ENCODE peak calls at places on chromosomes 2 and 18, in eight cellular contexts. T is heart left ventricle, H is fibroblast of mammary gland, M is brain microvascular endothelial cell, J is small intestine, V is sigmoid colon, U is SK-N-MC, P is endodermal cell. G is an unnamed sample.

GRCh38 chr18:34595673-34596072 is 114.4 kb upstream of the DTNA start:
- DNase-seq in P (peak), U (no peak), H (peak), M (peak), T (no peak), J (peak), V (no peak), G (peak)

GRCh38 chr18:62979172-62979571 is 263.8 kb downstream of the PHLPP1 start:
- DNase-seq in J (no peak), T (peak), M (peak), H (peak), V (no peak), U (no peak), P (no peak), G (peak)

GRCh38 chr2:218406949-218407703 is 7.5 kb downstream of the CTDSP1 start:
- DNase-seq in U (no peak), H (peak), J (peak), M (peak), T (peak), P (peak), V (peak), G (peak)

GRCh38 chr18:12408247-12408869 is 629 bp downstream of the PRELID3A start:
- DNase-seq in M (no peak), H (peak), U (no peak), J (peak), P (no peak), V (no peak), T (no peak), G (peak)

GRCh38 chr18:23211146-23211545 is 75.9 kb downstream of the CABLES1 start:
- DNase-seq in J (peak), H (no peak), T (no peak), P (no peak), M (no peak), V (no peak), U (no peak), G (no peak)

GRCh38 chr2:224876522-224876921 is 160.4 kb upstream of the CCDC195 start:
- DNase-seq in V (no peak), J (no peak), T (no peak), H (no peak), P (no peak), M (no peak), U (no peak), G (no peak)

GRCh38 chr2:100260712-100261620 is 61.3 kb downstream of the LONRF2 start:
- DNase-seq in P (peak), V (peak), H (peak), T (peak), M (peak), J (peak), U (no peak), G (peak)

GRCh38 chr2:212299333-212299732 is 239.3 kb downstream of the ERBB4 start:
- DNase-seq in M (no peak), J (no peak), T (no peak), H (no peak), P (no peak), U (no peak), V (no peak), G (no peak)

GRCh38 chr2:69559696-69560482 is 83.7 kb downstream of the AAK1 start:
- DNase-seq in V (no peak), P (peak), H (peak), T (no peak), J (peak), U (no peak), M (peak), G (peak)

GRCh38 chr18:9475643-9476580 is 599 bp downstream of the RALBP1 start:
- DNase-seq in M (peak), V (no peak), J (peak), T (no peak), U (no peak), H (peak), P (no peak), G (peak)

GRCh38 chr2:237208373-237209045 is 122.8 kb downstream of the COPS8 start:
- DNase-seq in U (no peak), T (no peak), P (no peak), H (peak), V (no peak), J (no peak), M (peak), G (peak)

DNA sequence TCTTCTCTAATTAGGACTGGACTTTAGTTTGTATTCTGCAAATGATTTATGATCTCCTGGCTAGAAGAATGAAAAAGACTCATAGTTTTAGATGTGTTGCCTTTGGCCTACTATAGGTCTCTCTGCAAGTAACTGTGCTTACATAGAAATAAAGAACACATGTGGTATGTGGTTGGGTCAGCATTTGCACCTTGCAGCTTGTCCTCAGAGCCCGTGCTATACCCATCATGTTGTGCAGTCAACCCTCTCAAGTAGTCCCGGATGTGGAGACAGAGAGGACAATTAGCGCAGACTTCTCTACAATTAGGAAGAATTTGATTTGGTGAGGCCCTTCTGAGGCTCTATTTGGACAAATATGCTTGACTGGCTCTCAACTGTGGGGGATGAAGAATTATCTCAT is 203.7 kb upstream of the ITGA4 start:
- DNase-seq in H (peak), P (no peak), M (no peak), U (no peak), J (no peak), T (no peak), V (no peak), G (no peak)
- H3K4me3 ChIP-seq in H (no peak), P (no peak), M (no peak), U (no peak), J (no peak), T (no peak), V (no peak), G (no peak)

GRCh38 chr2:173909846-173910245 is 55.3 kb downstream of the SP3 start:
- DNase-seq in V (no peak), U (no peak), H (no peak), T (no peak), P (no peak), J (no peak), M (no peak), G (no peak)
- H3K4me3 ChIP-seq in V (no peak), U (no peak), H (no peak), T (no peak), P (no peak), J (no peak), M (no peak), G (no peak)

GRCh38 chr2:97848347-97848746 is 135.0 kb downstream of the ZAP70 start:
- DNase-seq in J (no peak), U (no peak), H (no peak), V (no peak), P (no peak), M (no peak), T (no peak), G (no peak)

GRCh38 chr2:97845133-97845532 is 131.8 kb downstream of the ZAP70 start:
- DNase-seq in H (no peak), J (no peak), V (no peak), U (no peak), M (no peak), T (no peak), P (no peak), G (no peak)

GRCh38 chr2:97851172-97851571 is 137.8 kb downstream of the ZAP70 start:
- DNase-seq in U (no peak), M (no peak), P (no peak), T (no peak), H (no peak), J (no peak), V (no peak), G (no peak)

GRCh38 chr2:97845818-97846217 is 132.4 kb downstream of the ZAP70 start:
- DNase-seq in P (no peak), U (no peak), V (no peak), T (no peak), H (no peak), J (no peak), M (no peak), G (no peak)

DNA sequence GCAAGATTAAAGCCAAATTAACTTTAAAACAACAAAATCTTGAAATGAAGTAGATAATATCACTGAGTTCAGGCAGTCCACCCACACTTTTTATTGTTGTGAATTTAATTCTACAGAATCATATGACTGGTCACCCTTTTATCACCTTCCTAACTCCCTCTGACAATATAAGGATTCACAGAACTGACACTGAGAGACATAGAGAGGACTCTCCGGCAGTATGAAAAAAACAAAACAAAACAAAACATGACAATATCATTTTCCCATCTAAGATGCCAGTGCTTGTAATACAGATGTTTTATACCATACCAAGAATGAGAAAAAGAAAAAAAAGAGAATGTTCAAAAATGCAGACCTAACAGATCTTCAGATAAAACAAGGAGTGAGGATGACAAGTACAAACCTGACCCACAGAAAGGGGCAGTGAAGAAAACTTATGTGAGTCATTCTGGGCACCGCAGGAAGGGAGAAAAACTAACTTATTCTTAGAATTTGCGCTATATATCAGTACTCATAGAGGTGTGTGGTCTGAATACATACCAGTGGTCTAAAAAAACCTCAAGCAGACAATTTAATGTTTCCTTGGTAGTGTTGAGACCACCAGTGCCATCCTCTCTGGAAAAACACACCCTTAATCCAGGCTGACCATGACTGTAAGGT is 136.6 kb downstream of the ZAP70 start:
- DNase-seq in U (no peak), J (no peak), H (peak), P (no peak), V (no peak), T (no peak), M (peak), G (peak)
- H3K4me3 ChIP-seq in U (no peak), J (no peak), H (no peak), P (no peak), V (no peak), T (no peak), M (no peak), G (no peak)

DNA sequence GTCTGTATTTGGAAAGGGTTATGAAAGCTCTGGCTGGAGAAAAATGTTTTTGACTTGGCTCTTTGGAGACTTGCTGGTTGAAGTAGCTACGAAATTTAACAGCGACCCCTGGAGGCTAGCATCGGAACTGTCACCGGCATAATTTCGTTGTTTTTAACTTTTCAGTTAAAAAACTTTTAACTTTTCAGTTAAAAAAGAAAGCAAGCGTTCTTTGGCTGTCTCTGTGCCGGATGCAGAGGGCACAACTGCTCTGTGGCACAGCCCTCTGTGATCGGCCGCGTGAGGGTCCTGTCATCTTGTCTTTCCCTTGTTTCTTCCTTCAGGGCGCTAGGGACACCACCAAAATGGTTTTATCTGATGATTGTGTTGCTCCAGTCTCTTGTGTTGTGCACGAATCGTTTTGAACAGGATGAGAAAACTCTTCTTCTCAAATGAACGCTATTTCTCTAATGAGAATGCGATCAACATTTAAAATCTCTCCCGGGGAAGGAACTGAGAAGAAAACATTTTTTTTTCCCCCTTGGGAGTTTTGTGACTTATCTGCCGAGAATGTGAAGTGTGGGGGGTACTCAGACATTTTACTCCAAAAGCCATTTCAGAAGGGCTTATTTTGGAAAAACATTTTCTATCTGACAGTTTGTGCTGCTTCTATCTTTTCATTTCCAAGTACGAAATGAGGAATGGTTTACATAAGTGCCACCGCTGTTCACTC is 57.1 kb downstream of the ADCYAP1 start:
- DNase-seq in T (no peak), V (no peak), P (peak), J (peak), H (peak), U (peak), M (peak), G (peak)
- H3K4me3 ChIP-seq in T (peak), V (peak), P (peak), J (no peak), H (peak), U (peak), M (peak), G (peak)

DNA sequence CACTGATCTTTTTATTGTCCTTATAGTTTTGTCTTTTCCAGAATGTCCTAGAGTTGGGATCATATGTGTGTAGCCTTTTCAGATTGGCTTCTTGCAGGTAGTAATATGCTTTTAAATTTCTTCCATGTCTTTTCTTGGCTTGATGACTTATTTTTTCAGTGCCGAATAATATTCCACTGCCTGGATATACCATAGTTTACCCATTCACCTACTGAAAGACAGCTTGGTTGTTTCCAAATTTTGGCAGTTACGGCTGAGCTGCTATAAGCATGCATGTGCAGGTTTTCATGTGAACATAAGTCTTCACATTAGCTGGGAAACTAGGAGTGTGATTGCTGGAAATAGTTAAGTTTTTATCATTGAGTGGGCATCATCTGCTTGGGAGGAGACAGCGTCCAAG is 73.7 kb downstream of the RNF144A start:
- DNase-seq in U (no peak), V (no peak), M (no peak), H (no peak), P (no peak), T (no peak), J (no peak), G (no peak)
- H3K4me3 ChIP-seq in U (no peak), V (no peak), M (no peak), H (no peak), P (no peak), T (no peak), J (no peak), G (no peak)

GRCh38 chr2:162074579-162074922 is 536 bp upstream of the DPP4 start:
- DNase-seq in V (no peak), H (peak), J (no peak), U (no peak), M (no peak), P (no peak), T (no peak), G (no peak)
- H3K4me3 ChIP-seq in V (peak), H (peak), J (peak), U (peak), M (peak), P (peak), T (peak), G (peak)

DNA sequence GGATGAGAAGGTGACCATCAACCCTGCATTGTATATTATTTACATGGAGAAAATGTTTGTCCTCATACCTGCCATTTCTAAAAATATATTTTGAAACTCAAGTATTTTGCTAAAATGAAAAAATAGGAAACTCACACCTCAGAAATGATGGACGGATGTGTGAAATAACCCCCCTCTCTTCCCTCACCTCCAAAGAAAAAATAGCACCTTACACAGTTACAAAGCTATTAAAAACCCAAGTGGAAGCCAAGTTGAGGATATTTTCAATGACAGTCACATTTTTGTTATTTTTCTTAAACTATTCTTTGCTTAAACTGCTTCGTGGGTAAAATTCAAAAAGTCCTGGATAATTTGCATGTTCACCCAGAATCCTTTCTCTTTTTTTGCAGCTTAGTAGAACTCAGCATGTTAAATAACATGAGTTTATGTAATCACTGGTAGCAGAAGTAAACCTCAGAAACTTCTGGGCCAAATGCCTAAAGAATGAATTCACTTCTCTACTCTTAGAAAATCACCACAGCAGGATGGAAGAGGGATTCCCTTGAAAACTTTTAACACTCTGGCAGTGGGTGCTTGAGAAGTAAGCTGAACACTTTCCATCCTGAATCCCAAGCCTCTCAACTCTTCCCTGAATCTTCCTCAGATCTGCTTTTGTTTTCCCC is 768 bp downstream of the DSC1 start:
- DNase-seq in H (no peak), U (no peak), J (no peak), P (no peak), T (no peak), V (no peak), M (no peak), G (no peak)
- H3K4me3 ChIP-seq in H (no peak), U (no peak), J (no peak), P (no peak), T (no peak), V (no peak), M (no peak), G (no peak)

GRCh38 chr18:24534737-24535136 is 74.3 kb downstream of the HRH4 start:
- DNase-seq in P (no peak), U (no peak), M (no peak), J (no peak), H (no peak), V (no peak), T (no peak), G (no peak)

GRCh38 chr18:24536834-24537233 is 76.4 kb downstream of the HRH4 start:
- DNase-seq in U (no peak), P (no peak), J (no peak), H (no peak), T (no peak), M (no peak), V (no peak), G (no peak)

GRCh38 chr18:24535831-24536230 is 75.4 kb downstream of the HRH4 start:
- DNase-seq in V (no peak), P (no peak), U (no peak), J (peak), T (no peak), M (no peak), H (no peak), G (no peak)

GRCh38 chr18:24534271-24534670 is 73.8 kb downstream of the HRH4 start:
- DNase-seq in P (no peak), V (no peak), J (no peak), U (no peak), T (no peak), M (no peak), H (no peak), G (no peak)

GRCh38 chr18:24536326-24536725 is 75.9 kb downstream of the HRH4 start:
- DNase-seq in H (peak), U (no peak), P (no peak), V (no peak), J (peak), T (no peak), M (no peak), G (no peak)
- H3K4me3 ChIP-seq in H (no peak), U (no peak), P (no peak), V (no peak), J (no peak), T (no peak), M (no peak), G (no peak)

GRCh38 chr2:181552808-181553207 is 95.6 kb downstream of the ITGA4 start:
- DNase-seq in T (no peak), M (no peak), H (peak), P (no peak), U (no peak), V (no peak), J (no peak), G (no peak)
- H3K4me3 ChIP-seq in T (no peak), M (no peak), H (no peak), P (no peak), U (no peak), V (no peak), J (no peak), G (no peak)

G was measured in cardiac fibroblast.